ENCODE peak calls at places on chromosomes 4 and X, in seven cellular contexts. B is psoas muscle; Q is activated T-helper 1 cell treated with anti-CD3 and anti-CD28 coated beads, Interleukin-12 subunit alpha, Interleukin-12 subunit beta, Interleukin-2, Interleukin-4 antibody, amounts not matched to agents 30 ng/mL and 10 ng/mL and 1 ng/mL, durations not matched to agents 14 hours and 24 hours and 36 hours; E is activated CD8-positive, alpha-beta T cell treated with anti-CD3 and anti-CD28 coated beads for 36 hours; W is ovary; T is ureter; R is amygdala. K is an unnamed sample.

GRCh38 chrX:15853586-15854079 is 980 bp downstream of the AP1S2 start:
- DNase-seq in E (no peak), B (no peak), T (no peak), Q (no peak), W (no peak), R (no peak), K (no peak)

GRCh38 chr4:48799157-48799556 is 19.1 kb upstream of the FRYL start:
- DNase-seq in W (no peak), R (no peak), B (no peak), E (no peak), T (no peak), Q (no peak), K (no peak)

GRCh38 chrX:13684361-13684760 is 4.6 kb upstream of the RAB9A start:
- DNase-seq in W (no peak), T (no peak), R (no peak), B (no peak), Q (no peak), E (no peak), K (no peak)

GRCh38 chr4:138562544-138562961 is 320.4 kb upstream of the SLC7A11 start:
- DNase-seq in R (no peak), W (no peak), E (no peak), T (no peak), Q (no peak), B (no peak), K (no peak)

GRCh38 chrX:6129195-6129594 is 99.5 kb downstream of the NLGN4X start:
- DNase-seq in E (no peak), T (no peak), R (no peak), B (no peak), Q (no peak), W (no peak), K (no peak)

GRCh38 chrX:85544609-85545008 is 165.1 kb upstream of the POF1B start:
- DNase-seq in R (no peak), B (no peak), E (no peak), T (no peak), Q (no peak), W (no peak), K (no peak)

GRCh38 chrX:77347572-77347971 is 99.6 kb upstream of the FGF16 start:
- DNase-seq in W (no peak), R (no peak), B (no peak), E (no peak), T (no peak), Q (no peak), K (no peak)

GRCh38 chr4:85741921-85742591 is 267.1 kb downstream of the ARHGAP24 start:
- DNase-seq in B (peak; percentile 18), E (no peak), T (no peak), Q (no peak), W (peak; percentile 43), R (peak; percentile 56), K (peak; percentile 69)

GRCh38 chrX:122941801-122942200 is 242.3 kb upstream of the GRIA3 start:
- DNase-seq in B (no peak), R (no peak), T (no peak), E (no peak), W (no peak), Q (no peak), K (no peak)

GRCh38 chr4:168511780-168512467 is 15.1 kb downstream of the PALLD start:
- DNase-seq in W (no peak), Q (peak; percentile 55), E (peak; percentile 92), B (no peak), R (no peak), T (no peak), K (no peak)

GRCh38 chrX:119201570-119201969 is 34.5 kb upstream of the PGRMC1 start:
- DNase-seq in W (no peak), Q (no peak), B (no peak), E (no peak), T (no peak), R (no peak), K (no peak)

GRCh38 chrX:33324099-33324498 is 112.8 kb upstream of the DMD start:
- DNase-seq in T (no peak), Q (no peak), B (no peak), E (no peak), W (no peak), R (no peak), K (no peak)

GRCh38 chr4:109186458-109186945 is 116.0 kb downstream of the COL25A1 start:
- DNase-seq in R (no peak), T (no peak), B (no peak), Q (no peak), E (no peak), W (no peak), K (no peak)

GRCh38 chr4:7774301-7775019 is 165.2 kb downstream of the AFAP1 start:
- DNase-seq in W (peak; percentile 24), Q (no peak), R (no peak), T (no peak), B (no peak), E (no peak), K (peak; percentile 25)

GRCh38 chrX:1150569-1151347 is 61.7 kb downstream of the CRLF2 start:
- DNase-seq in W (no peak), T (no peak), Q (no peak), B (no peak), R (no peak), E (no peak), K (no peak)

GRCh38 chrX:48945517-48946348 is 11.7 kb downstream of the OTUD5 start:
- DNase-seq in B (peak; percentile 27), E (peak; percentile 67), Q (no peak), R (peak; percentile 6), W (peak; percentile 50), T (peak; percentile 54), K (no peak)

GRCh38 chr4:158891256-158891655 is 122.4 kb downstream of the FNIP2 start:
- DNase-seq in Q (no peak), T (no peak), B (no peak), W (no peak), E (no peak), R (no peak), K (no peak)

GRCh38 chrX:51641421-51642021 is 22.8 kb upstream of the CENPVL3 start:
- DNase-seq in B (no peak), E (peak; percentile 23), R (no peak), Q (no peak), W (no peak), T (no peak), K (peak; percentile 5)

GRCh38 chr4:117134386-117134785 is 49.0 kb upstream of the TRAM1L1 start:
- DNase-seq in B (no peak), T (no peak), Q (no peak), E (no peak), R (peak; percentile 2), W (no peak), K (peak; percentile 47)

GRCh38 chr4:648579-649292 is 23.4 kb downstream of the PDE6B start:
- DNase-seq in B (no peak), W (no peak), T (no peak), Q (no peak), R (no peak), E (no peak), K (no peak)

GRCh38 chr4:177079327-177079726 is 230.3 kb upstream of the NEIL3 start:
- DNase-seq in R (no peak), B (no peak), E (no peak), W (no peak), Q (no peak), T (no peak), K (no peak)

GRCh38 chr4:151486166-151486565 is 77.2 kb downstream of the FHIP1A start:
- DNase-seq in E (no peak), R (no peak), W (no peak), B (no peak), T (no peak), Q (no peak), K (no peak)

GRCh38 chr4:4269856-4270255 is 20.1 kb downstream of the LYAR start:
- DNase-seq in E (peak; percentile 23), B (no peak), T (no peak), Q (no peak), W (no peak), R (no peak), K (no peak)

GRCh38 chr4:76966024-76966579 is 16.6 kb downstream of the SEPTIN11 start:
- DNase-seq in Q (no peak), E (no peak), W (no peak), B (no peak), R (no peak), T (no peak), K (no peak)

GRCh38 chr4:174318829-174319764 is 35.4 kb downstream of the CEP44 start:
- DNase-seq in Q (no peak), W (no peak), B (no peak), T (no peak), R (no peak), E (no peak), K (no peak)

GRCh38 chr4:6873792-6874461 is 35.7 kb upstream of the TBC1D14 start:
- DNase-seq in R (peak; percentile 47), T (peak; percentile 77), W (peak; percentile 79), Q (peak; percentile 64), E (peak; percentile 90), B (peak; percentile 70), K (peak; percentile 46)

GRCh38 chrX:20267599-20267923 is 852 bp upstream of the RPS6KA3 start:
- DNase-seq in W (no peak), T (no peak), Q (no peak), B (no peak), R (no peak), E (no peak), K (no peak)

GRCh38 chrX:143615851-143616250 is 20.1 kb downstream of the SLITRK4 start:
- DNase-seq in E (no peak), W (no peak), B (no peak), R (no peak), Q (no peak), T (no peak), K (no peak)

GRCh38 chr4:47075919-47076318 is 44.6 kb downstream of the GABRB1 start:
- DNase-seq in B (no peak), E (no peak), Q (no peak), W (no peak), R (no peak), T (no peak), K (no peak)

GRCh38 chr4:8665406-8666360 is 73.1 kb downstream of the CPZ start:
- DNase-seq in R (no peak), W (no peak), Q (no peak), T (no peak), E (no peak), B (no peak), K (no peak)

GRCh38 chr4:71231073-71231752 is 107.6 kb upstream of the SLC4A4 start:
- DNase-seq in R (peak; percentile 44), T (peak; percentile 73), B (peak; percentile 86), Q (no peak), E (no peak), W (peak; percentile 33), K (peak; percentile 60)

GRCh38 chrX:80879143-80879542 is 69.5 kb upstream of the BRWD3 start:
- DNase-seq in B (no peak), T (no peak), W (peak; percentile 16), Q (no peak), E (peak; percentile 2), R (peak; percentile 0), K (peak; percentile 4)

K was measured in nucleus accumbens.